ENCODE peak calls at places on chromosomes 7 and 10, in nine cellular contexts. S is IMR-90, O is body of pancreas, C is heart left ventricle, P is uterus, Y is Peyer's patch, V is H1, E is sigmoid colon, K is stomach. B is an unnamed sample.
A peak's percentile ranks its signal among the peaks of the same experiment; 100 is the strongest.

GRCh38 chr10:35574924-35575352 is 30.2 kb upstream of the GJD4 start:
- DNase-seq in S (peak; percentile 98), O (no peak), C (no peak), P (no peak), Y (no peak), V (peak; percentile 15), E (no peak), K (no peak), B (no peak)

GRCh38 chr7:104552102-104552501 is 223.7 kb downstream of the LHFPL3 start:
- DNase-seq in S (peak; percentile 4), O (peak; percentile 60), C (peak; percentile 29), P (peak; percentile 27), Y (no peak), V (peak; percentile 10), E (no peak), K (peak; percentile 28), B (no peak)

GRCh38 chr10:79069325-79070090 is 742 bp downstream of the ZMIZ1 start:
- DNase-seq in S (no peak), O (peak; percentile 61), C (peak; percentile 66), P (no peak), Y (peak; percentile 44), V (no peak), E (peak; percentile 81), K (peak; percentile 61), B (peak; percentile 58)

GRCh38 chr10:44963772-44964633 is 4.4 kb downstream of the RASSF4 start:
- DNase-seq in S (no peak), O (peak; percentile 87), C (peak; percentile 94), P (peak; percentile 28), Y (peak; percentile 54), V (no peak), E (peak; percentile 87), K (peak; percentile 77), B (no peak)

GRCh38 chr10:51667992-51668689 is 31.3 kb downstream of the CSTF2T start:
- DNase-seq in S (peak; percentile 55), O (no peak), C (no peak), P (no peak), Y (no peak), V (no peak), E (no peak), K (no peak), B (no peak)

GRCh38 chr10:133391761-133392518 is 2.0 kb upstream of the MTG1 start:
- DNase-seq in S (no peak), O (no peak), C (no peak), P (no peak), Y (no peak), V (no peak), E (peak; percentile 56), K (peak; percentile 19), B (no peak)

GRCh38 chr7:46759711-46760480 is 822.0 kb downstream of the TNS3 start:
- DNase-seq in S (peak; percentile 38), O (no peak), C (no peak), P (no peak), Y (no peak), V (no peak), E (no peak), K (no peak), B (no peak)

GRCh38 chr7:69598081-69598486 is at the start of gene AUTS2:
- DNase-seq in S (peak; percentile 43), O (peak; percentile 93), C (peak; percentile 86), P (peak; percentile 92), Y (peak; percentile 68), V (peak; percentile 71), E (peak; percentile 94), K (peak; percentile 78), B (peak; percentile 96)

GRCh38 chr10:128017825-128018224 is 108.4 kb downstream of the MKI67 start:
- DNase-seq in S (no peak), O (no peak), C (no peak), P (no peak), Y (no peak), V (no peak), E (peak; percentile 41), K (no peak), B (no peak)

GRCh38 chr10:56551037-56551436 is 190.0 kb upstream of the ZWINT start:
- DNase-seq in S (no peak), O (no peak), C (no peak), P (no peak), Y (no peak), V (no peak), E (no peak), K (no peak), B (no peak)

GRCh38 chr10:11328264-11329054 is 283.0 kb downstream of the USP6NL start:
- DNase-seq in S (no peak), O (no peak), C (no peak), P (no peak), Y (no peak), V (no peak), E (no peak), K (no peak), B (no peak)

GRCh38 chr10:58016614-58017013 is 251.1 kb downstream of the IPMK start:
- DNase-seq in S (no peak), O (no peak), C (no peak), P (no peak), Y (no peak), V (peak; percentile 15), E (no peak), K (no peak), B (no peak)

GRCh38 chr10:44854693-44855350 is 56.3 kb upstream of the TMEM72 start:
- DNase-seq in S (no peak), O (no peak), C (no peak), P (no peak), Y (no peak), V (no peak), E (no peak), K (no peak), B (no peak)

GRCh38 chr7:132044247-132044646 is 487.8 kb upstream of the PODXL start:
- DNase-seq in S (no peak), O (no peak), C (no peak), P (no peak), Y (no peak), V (no peak), E (no peak), K (no peak), B (no peak)

GRCh38 chr7:70598976-70599375 is 533.0 kb upstream of the GALNT17 start:
- DNase-seq in S (no peak), O (no peak), C (no peak), P (no peak), Y (no peak), V (no peak), E (no peak), K (peak; percentile 75), B (no peak)

GRCh38 chr10:93570383-93570782 is 3.9 kb downstream of the FFAR4 start:
- DNase-seq in S (no peak), O (no peak), C (no peak), P (no peak), Y (no peak), V (no peak), E (peak; percentile 48), K (no peak), B (no peak)

GRCh38 chr7:149822353-149822943 is 15.7 kb upstream of the ZNF862 start:
- DNase-seq in S (no peak), O (no peak), C (peak; percentile 23), P (no peak), Y (no peak), V (no peak), E (no peak), K (no peak), B (peak; percentile 6)

GRCh38 chr7:106693659-106694353 is 32.8 kb upstream of the CCDC71L start:
- DNase-seq in S (peak; percentile 41), O (no peak), C (no peak), P (no peak), Y (no peak), V (no peak), E (no peak), K (no peak), B (no peak)

DNA sequence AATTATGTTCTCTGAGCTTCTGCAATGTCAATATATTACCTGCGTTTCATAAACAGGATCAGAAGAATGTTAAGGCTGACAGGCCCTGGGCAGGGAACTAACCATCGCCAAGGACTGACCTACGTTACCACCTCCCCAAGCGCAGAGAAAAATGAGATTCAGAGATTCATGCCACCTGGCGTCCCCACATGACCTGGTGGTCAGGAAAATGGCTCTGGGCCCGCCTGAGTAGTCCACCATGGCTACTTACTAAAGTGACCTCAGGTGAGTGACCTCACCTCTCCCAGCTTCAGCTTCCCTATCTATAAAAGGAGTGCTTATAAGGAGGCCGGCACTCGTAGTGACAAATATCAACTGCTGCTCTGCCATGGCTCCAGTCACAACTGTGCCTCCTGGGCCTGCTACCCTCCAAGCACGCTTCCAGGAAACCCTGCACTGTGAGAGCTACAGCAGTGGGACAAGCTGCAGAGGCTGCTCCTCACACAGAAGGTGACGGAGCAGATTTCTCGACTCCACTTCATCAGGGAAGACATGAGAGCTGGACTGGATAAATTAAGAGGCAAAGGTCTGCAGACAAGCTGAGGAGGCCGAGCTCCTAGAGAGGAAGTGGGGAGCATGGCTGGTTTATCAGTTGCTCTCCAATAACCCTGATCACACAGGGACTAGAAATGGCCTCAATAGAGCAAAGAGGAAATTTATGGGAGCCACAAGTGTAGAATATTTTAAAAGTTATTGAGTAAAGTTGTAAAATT is 103.0 kb downstream of the RNF216 start:
- DNase-seq in S (no peak), O (no peak), C (no peak), P (no peak), Y (no peak), V (no peak), E (no peak), K (no peak), B (peak; percentile 9)
- TF ChIP-seq CTCF in S (no peak), O (no peak), C (no peak), P (no peak), Y (no peak), V (no peak), E (no peak), K (no peak), B (no peak)

GRCh38 chr7:100427762-100428198 is 723 bp downstream of the ZCWPW1 start:
- DNase-seq in S (no peak), O (no peak), C (no peak), P (no peak), Y (no peak), V (no peak), E (no peak), K (no peak), B (no peak)
- H3K27ac ChIP-seq in S (peak overlapping the region; percentile 5), O (peak overlapping the region; percentile 100), C (no peak overlapping the region), P (peak overlapping the region; percentile 100), Y (peak overlapping the region; percentile 100), V (no peak overlapping the region), E (peak overlapping the region; percentile 91), K (peak overlapping the region; percentile 98), B (no peak overlapping the region)

GRCh38 chr7:75878312-75878768 is 494 bp upstream of the RHBDD2 start:
- DNase-seq in S (no peak), O (no peak), C (no peak), P (no peak), Y (no peak), V (no peak), E (no peak), K (no peak), B (no peak)
- TF ChIP-seq POLR2A in S (no peak), O (no peak), C (no peak), P (no peak), Y (no peak), V (no peak), E (no peak), K (no peak), B (no peak)

DNA sequence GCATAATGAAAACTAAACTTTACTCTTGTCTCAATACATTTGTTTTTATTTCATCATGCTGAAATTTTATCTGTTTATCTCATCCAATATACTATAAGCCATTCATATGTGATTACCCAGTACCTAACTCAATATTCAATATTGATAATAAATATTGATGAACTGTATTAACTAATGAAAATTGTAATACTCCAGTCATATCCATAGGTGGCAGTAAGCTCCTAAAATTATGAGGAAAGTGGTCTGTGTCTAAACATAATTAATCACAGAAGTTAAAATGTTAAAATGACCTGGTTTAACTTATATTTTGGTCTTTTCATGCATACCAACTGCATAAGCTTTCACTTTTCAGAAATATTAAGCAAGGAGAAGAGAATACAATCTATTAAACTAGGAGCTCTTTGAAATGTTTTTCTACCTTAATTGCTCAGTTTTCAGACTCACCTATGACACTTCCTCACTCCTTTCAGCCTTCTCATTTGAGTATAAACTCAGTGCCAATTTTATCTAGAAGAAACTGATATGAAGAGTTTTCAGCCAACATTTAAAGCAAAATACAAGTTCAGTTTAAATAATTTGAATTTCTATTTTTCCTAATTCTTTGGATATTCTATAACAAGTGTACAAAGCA is 30.5 kb upstream of the VWDE start:
- DNase-seq in S (no peak), O (no peak), C (no peak), P (no peak), Y (no peak), V (no peak), E (no peak), K (no peak), B (no peak)
- TF ChIP-seq CTCF in S (peak; percentile 50), O (peak; percentile 26), C (peak; percentile 36), P (no peak), Y (peak; percentile 17), V (peak; percentile 42), E (no peak), K (no peak), B (no peak)

B was measured in ovary.